ENCODE peak calls at places on chromosome 18, in ten cellular contexts. I is stimulated activated CD4-positive, alpha-beta T cell treated with anti-CD3 and anti-CD28 coated beads, Interleukin-4, amount 100 ng/mL, for 48 hours; E is mesothelial cell of epicardium; G is nucleus accumbens; Z is naive B cell; R is NCI-H1105; A is NCI-H1436; L is breast epithelium; V is neural crest cell; O is stimulated activated CD8-positive, alpha-beta memory T cell treated with anti-CD3 and anti-CD28 coated beads, Interleukin-4, amount 100 ng/mL, for 4 hours. T is an unnamed sample.

GRCh38 chr18:23986610-23987359 is 27.8 kb upstream of the TTC39C start:
- DNase-seq in A (no peak), G (no peak), V (no peak), E (no peak), L (no peak), Z (no peak), I (no peak), R (no peak), O (no peak), T (no peak)

GRCh38 chr18:79979843-79980242 is 8.5 kb downstream of the TXNL4A start:
- DNase-seq in V (no peak), I (no peak), Z (no peak), E (no peak), O (no peak), R (no peak), G (no peak), A (no peak), L (no peak), T (no peak)

GRCh38 chr18:37299471-37300304 is 265.9 kb downstream of the CELF4 start:
- DNase-seq in E (peak; percentile 88), V (no peak), A (peak; percentile 88), L (peak; percentile 85), O (no peak), G (no peak), I (no peak), R (peak; percentile 98), Z (no peak), T (no peak)

GRCh38 chr18:54261894-54262293 is 7.4 kb upstream of the POLI start:
- DNase-seq in V (no peak), L (no peak), E (no peak), A (no peak), O (no peak), G (no peak), Z (peak; percentile 40), R (no peak), I (peak; percentile 68), T (no peak)

GRCh38 chr18:48934708-48935432 is 15.9 kb downstream of the SMAD7 start:
- DNase-seq in O (no peak), A (no peak), G (no peak), I (no peak), E (no peak), L (peak; percentile 67), R (no peak), Z (no peak), V (no peak), T (no peak)

GRCh38 chr18:11811009-11811408 is 40.2 kb upstream of the CHMP1B start:
- DNase-seq in R (no peak), A (no peak), E (no peak), V (no peak), I (no peak), Z (no peak), G (no peak), L (no peak), O (no peak), T (no peak)

GRCh38 chr18:54528942-54529376 is 62.1 kb upstream of the DYNAP start:
- DNase-seq in V (no peak), O (no peak), I (no peak), L (no peak), Z (no peak), R (no peak), G (no peak), A (no peak), E (no peak), T (no peak)

GRCh38 chr18:64720781-64721464 is 572.0 kb upstream of the LINC00305 start:
- DNase-seq in O (no peak), E (no peak), A (no peak), I (no peak), V (peak; percentile 9), Z (no peak), R (no peak), G (no peak), L (no peak), T (no peak)

GRCh38 chr18:40346146-40346545 is 1608.9 kb upstream of the PIK3C3 start:
- DNase-seq in A (no peak), E (no peak), R (no peak), Z (no peak), O (no peak), G (no peak), L (no peak), I (no peak), V (no peak), T (no peak)

GRCh38 chr18:10877974-10878373 is 271.4 kb downstream of the PIEZO2 start:
- DNase-seq in I (no peak), G (no peak), L (no peak), V (no peak), O (no peak), R (no peak), E (no peak), A (no peak), Z (no peak), T (no peak)

GRCh38 chr18:34094148-34094547 is 130.6 kb downstream of the NOL4 start:
- DNase-seq in E (no peak), V (no peak), G (no peak), R (no peak), O (no peak), L (no peak), Z (no peak), I (no peak), A (no peak), T (no peak)